ENCODE peak calls at places on chromosomes 4 and X, in eight cellular contexts. E, W, K, P, R, N, U and T are unnamed samples.

GRCh38 chr4:176259330-176260090 is 9.5 kb downstream of the ASB5 start:
- DNase-seq in U (no peak), E (no peak), N (no peak), R (no peak), K (no peak), P (no peak), W (no peak), T (no peak)

GRCh38 chr4:7908668-7909067 is 31.0 kb downstream of the AFAP1 start:
- DNase-seq in E (no peak), P (no peak), W (no peak), N (no peak), R (no peak), U (no peak), K (no peak), T (no peak)

GRCh38 chr4:19936471-19936870 is 315.2 kb upstream of the SLIT2 start:
- DNase-seq in W (no peak), N (no peak), P (no peak), U (no peak), R (no peak), E (no peak), K (no peak), T (no peak)

GRCh38 chr4:138242076-138242829 is at the start of gene SLC7A11:
- DNase-seq in E (no peak), P (peak), U (peak), R (peak), W (peak), K (no peak), N (peak), T (peak)

GRCh38 chr4:73762409-73762808 is 22.0 kb downstream of the CXCL8 start:
- DNase-seq in P (no peak), U (no peak), E (no peak), K (no peak), N (no peak), R (no peak), W (no peak), T (no peak)

GRCh38 chrX:15761564-15762191 is 23.6 kb downstream of the CA5B start:
- DNase-seq in W (peak), K (no peak), P (no peak), N (peak), R (no peak), U (peak), E (no peak), T (no peak)

GRCh38 chr4:141636771-141637460 is 533 bp downstream of the IL15 start:
- DNase-seq in W (peak), R (peak), P (peak), E (no peak), N (peak), K (peak), U (peak), T (no peak)

GRCh38 chr4:36494016-36494415 is 212.6 kb downstream of the DTHD1 start:
- DNase-seq in K (no peak), R (no peak), E (no peak), P (no peak), N (no peak), W (no peak), U (no peak), T (no peak)

GRCh38 chr4:6472387-6473263 is at the start of gene PPP2R2C:
- DNase-seq in W (peak), U (no peak), E (peak), R (peak), N (no peak), P (no peak), K (peak), T (no peak)

GRCh38 chrX:48003367-48003757 is 427 bp downstream of the ZNF182 start:
- DNase-seq in W (peak), U (no peak), E (no peak), N (peak), R (no peak), P (peak), K (peak), T (no peak)
- TF ChIP-seq CTCF in W (no peak), U (no peak), E (no peak), N (no peak), R (no peak), P (no peak), K (no peak), T (no peak)

GRCh38 chr4:43776371-43776770 is 672.2 kb downstream of the KCTD8 start:
- DNase-seq in N (no peak), U (no peak), P (no peak), W (no peak), K (no peak), R (no peak), E (no peak), T (no peak)
- TF ChIP-seq CTCF in N (peak), U (peak), P (no peak), W (peak), K (no peak), R (peak), E (no peak), T (no peak)

DNA sequence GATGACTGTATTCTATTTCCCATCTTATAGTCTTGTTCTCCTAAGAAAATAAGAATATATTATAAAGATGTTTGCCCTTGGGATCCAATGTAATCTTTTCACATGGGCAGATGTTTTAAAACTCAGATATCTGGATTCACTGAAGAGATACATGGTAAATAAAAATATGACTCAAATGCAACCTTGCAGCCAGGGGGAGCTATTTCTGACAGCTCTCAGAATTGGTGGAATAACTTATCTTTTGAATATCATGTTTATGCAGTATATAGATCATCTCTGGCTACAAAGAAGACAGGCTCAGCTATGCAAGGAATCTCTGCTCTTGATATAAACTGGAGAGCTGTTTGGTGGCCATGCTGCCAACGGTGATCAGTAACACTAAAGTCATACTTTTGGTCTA is 274.7 kb downstream of the GLUD2 start:
- DNase-seq in W (no peak), R (no peak), P (no peak), N (peak), U (no peak), K (no peak), E (no peak), T (no peak)
- TF ChIP-seq CTCF in W (no peak), R (no peak), P (no peak), N (peak), U (no peak), K (no peak), E (no peak), T (no peak)

GRCh38 chr4:1326751-1327525 is 20.1 kb upstream of the UVSSA start:
- DNase-seq in W (no peak), R (no peak), U (no peak), P (peak), E (no peak), K (no peak), N (no peak), T (no peak)

GRCh38 chr4:1330761-1331590 is 16.0 kb upstream of the UVSSA start:
- DNase-seq in R (no peak), P (peak), N (peak), E (no peak), U (no peak), W (no peak), K (no peak), T (no peak)

GRCh38 chr4:1327526-1328266 is 19.3 kb upstream of the UVSSA start:
- DNase-seq in N (no peak), W (no peak), R (no peak), U (no peak), E (no peak), P (no peak), K (no peak), T (no peak)

GRCh38 chr4:1329408-1330371 is 17.3 kb upstream of the UVSSA start:
- DNase-seq in R (no peak), P (peak), U (no peak), N (peak), E (no peak), K (no peak), W (no peak), T (no peak)

GRCh38 chr4:1328267-1329155 is 18.5 kb upstream of the UVSSA start:
- DNase-seq in U (no peak), E (no peak), P (peak), W (no peak), R (no peak), K (no peak), N (no peak), T (no peak)
- TF ChIP-seq CTCF in U (no peak), E (no peak), P (no peak), W (no peak), R (no peak), K (no peak), N (no peak), T (no peak)

GRCh38 chr4:40055873-40056721 is 553 bp upstream of the N4BP2 start:
- DNase-seq in E (peak), R (peak), U (peak), P (peak), W (peak), N (peak), K (peak), T (peak)
- TF ChIP-seq CTCF in E (no peak), R (no peak), U (no peak), P (no peak), W (no peak), N (no peak), K (no peak), T (no peak)

GRCh38 chr4:156983366-156983765 is 11.8 kb upstream of the PDGFC start:
- DNase-seq in E (no peak), U (no peak), W (no peak), K (no peak), R (no peak), N (no peak), P (no peak), T (no peak)
- TF ChIP-seq CTCF in E (peak), U (peak), W (peak), K (peak), R (peak), N (no peak), P (peak), T (peak)

GRCh38 chr4:88759039-88759631 is 61.5 kb upstream of the NAP1L5 start:
- DNase-seq in E (no peak), N (no peak), P (no peak), W (peak), R (no peak), U (no peak), K (no peak), T (no peak)
- TF ChIP-seq CTCF in E (no peak), N (no peak), P (no peak), W (no peak), R (no peak), U (no peak), K (no peak), T (no peak)

DNA sequence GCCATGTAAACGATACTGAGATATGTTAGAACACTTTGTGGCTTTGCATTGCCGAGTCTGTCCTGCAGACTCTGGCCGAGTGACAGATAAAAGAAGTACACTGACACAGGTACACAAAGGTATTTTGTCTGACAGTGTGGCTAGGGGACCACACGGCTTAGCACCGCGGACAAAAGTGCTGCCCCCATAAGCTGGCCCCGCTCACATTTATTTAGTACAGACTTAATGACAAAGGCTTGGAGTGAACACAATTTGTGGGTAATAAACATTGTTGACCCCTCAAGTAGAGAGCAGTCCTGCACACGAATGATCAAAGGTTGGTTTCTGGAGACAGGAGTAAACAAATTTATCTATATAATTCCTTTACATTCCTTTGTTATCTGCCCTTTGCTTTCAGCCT is 976.8 kb downstream of the TRAM1L1 start:
- DNase-seq in K (no peak), W (no peak), E (no peak), P (no peak), R (no peak), U (no peak), N (no peak), T (no peak)
- TF ChIP-seq CTCF in K (no peak), W (no peak), E (no peak), P (no peak), R (no peak), U (no peak), N (no peak), T (no peak)

GRCh38 chrX:25196221-25196620 is 180.5 kb upstream of the ARX start:
- DNase-seq in W (no peak), U (no peak), N (no peak), R (no peak), P (no peak), K (no peak), E (no peak), T (no peak)

GRCh38 chrX:25191403-25191802 is 175.6 kb upstream of the ARX start:
- DNase-seq in R (no peak), P (no peak), N (no peak), U (no peak), W (peak), E (no peak), K (no peak), T (no peak)
- TF ChIP-seq CTCF in R (peak), P (no peak), N (no peak), U (no peak), W (peak), E (no peak), K (no peak), T (no peak)